ENCODE peak calls at places on chromosome 11, in eight cellular contexts. W, J, N, Q, X, F, D and L are unnamed samples.

GRCh38 chr11:117187799-117188481 is 9.4 kb downstream of the SIDT2 start:
- DNase-seq in W (no peak), J (no peak), N (no peak), Q (no peak), X (no peak), F (no peak), D (no peak), L (no peak)

GRCh38 chr11:123111465-123111864 is 49.5 kb upstream of the HSPA8 start:
- DNase-seq in W (peak; percentile 47), J (no peak), N (no peak), Q (peak; percentile 65), X (peak; percentile 41), F (peak; percentile 47), D (no peak), L (no peak)

GRCh38 chr11:198236-198806 is 5.4 kb downstream of the SCGB1C1 start:
- DNase-seq in W (no peak), J (peak; percentile 42), N (peak; percentile 11), Q (no peak), X (no peak), F (no peak), D (no peak), L (peak; percentile 40)

GRCh38 chr11:6548121-6548520 is 51.0 kb downstream of the DNHD1 start:
- DNase-seq in W (no peak), J (no peak), N (no peak), Q (no peak), X (no peak), F (no peak), D (no peak), L (no peak)

GRCh38 chr11:116993599-116993998 is 104.6 kb downstream of the SIK3 start:
- DNase-seq in W (no peak), J (no peak), N (no peak), Q (no peak), X (peak; percentile 34), F (no peak), D (no peak), L (no peak)

GRCh38 chr11:102313225-102313940 is 3.9 kb upstream of the BIRC3 start:
- DNase-seq in W (no peak), J (no peak), N (no peak), Q (no peak), X (peak; percentile 13), F (no peak), D (no peak), L (no peak)

GRCh38 chr11:128580612-128581011 is 6.7 kb downstream of the ETS1 start:
- DNase-seq in W (no peak), J (no peak), N (no peak), Q (no peak), X (peak; percentile 82), F (no peak), D (no peak), L (no peak)

GRCh38 chr11:117011541-117011908 is 86.7 kb downstream of the SIK3 start:
- DNase-seq in W (no peak), J (no peak), N (no peak), Q (no peak), X (no peak), F (no peak), D (no peak), L (no peak)

GRCh38 chr11:122199661-122200060 is 83.6 kb upstream of the BLID start:
- DNase-seq in W (no peak), J (no peak), N (no peak), Q (no peak), X (peak; percentile 86), F (no peak), D (no peak), L (no peak)

GRCh38 chr11:132886335-132886734 is 646.0 kb downstream of the OPCML start:
- DNase-seq in W (no peak), J (no peak), N (no peak), Q (peak; percentile 94), X (no peak), F (no peak), D (no peak), L (no peak)

GRCh38 chr11:3049430-3050243 is 7.6 kb downstream of the CARS1 start:
- DNase-seq in W (no peak), J (peak; percentile 73), N (peak; percentile 29), Q (peak; percentile 98), X (peak; percentile 78), F (peak; percentile 90), D (no peak), L (peak; percentile 81)

GRCh38 chr11:47234669-47235075 is 13.9 kb downstream of the ACP2 start:
- DNase-seq in W (no peak), J (peak; percentile 65), N (no peak), Q (peak; percentile 13), X (no peak), F (no peak), D (no peak), L (peak; percentile 54)

GRCh38 chr11:126662055-126662790 is 306.7 kb downstream of the ST3GAL4 start:
- DNase-seq in W (no peak), J (no peak), N (no peak), Q (no peak), X (no peak), F (no peak), D (no peak), L (no peak)

GRCh38 chr11:66267379-66268209 is 845 bp upstream of the RAB1B start:
- DNase-seq in W (peak; percentile 92), J (peak; percentile 94), N (peak; percentile 94), Q (peak; percentile 79), X (peak; percentile 91), F (peak; percentile 73), D (no peak), L (peak; percentile 94)

GRCh38 chr11:11635456-11635855 is 13.7 kb upstream of the GALNT18 start:
- DNase-seq in W (no peak), J (no peak), N (no peak), Q (no peak), X (no peak), F (no peak), D (no peak), L (no peak)

GRCh38 chr11:128227466-128227865 is 359.9 kb downstream of the ETS1 start:
- DNase-seq in W (no peak), J (no peak), N (no peak), Q (no peak), X (no peak), F (no peak), D (no peak), L (no peak)

DNA sequence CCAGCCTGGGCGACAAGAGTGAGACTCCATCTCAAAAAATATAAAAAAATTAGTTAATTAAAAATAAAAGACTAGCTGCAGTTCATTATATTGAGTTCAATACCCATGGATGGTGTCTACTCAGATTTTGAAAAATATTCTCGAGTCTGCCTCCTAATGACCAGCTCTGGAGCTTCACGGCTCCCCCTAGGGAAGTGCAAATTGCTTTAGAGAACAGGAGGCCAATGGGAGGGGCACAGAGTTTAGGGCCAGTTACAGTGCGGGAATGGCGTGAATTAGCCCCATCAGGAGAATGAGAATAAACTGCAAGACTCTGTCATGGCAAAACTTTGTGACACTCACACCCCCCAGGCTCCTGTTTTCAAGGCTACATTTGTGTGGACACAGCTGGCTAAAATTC is 4.6 kb downstream of the FGF4 start:
- DNase-seq in W (no peak), J (no peak), N (no peak), Q (no peak), X (no peak), F (no peak), D (no peak), L (no peak)
- TF ChIP-seq POLR2A in W (no peak), J (no peak), N (no peak), Q (no peak), X (no peak), F (no peak), D (no peak), L (no peak)

DNA sequence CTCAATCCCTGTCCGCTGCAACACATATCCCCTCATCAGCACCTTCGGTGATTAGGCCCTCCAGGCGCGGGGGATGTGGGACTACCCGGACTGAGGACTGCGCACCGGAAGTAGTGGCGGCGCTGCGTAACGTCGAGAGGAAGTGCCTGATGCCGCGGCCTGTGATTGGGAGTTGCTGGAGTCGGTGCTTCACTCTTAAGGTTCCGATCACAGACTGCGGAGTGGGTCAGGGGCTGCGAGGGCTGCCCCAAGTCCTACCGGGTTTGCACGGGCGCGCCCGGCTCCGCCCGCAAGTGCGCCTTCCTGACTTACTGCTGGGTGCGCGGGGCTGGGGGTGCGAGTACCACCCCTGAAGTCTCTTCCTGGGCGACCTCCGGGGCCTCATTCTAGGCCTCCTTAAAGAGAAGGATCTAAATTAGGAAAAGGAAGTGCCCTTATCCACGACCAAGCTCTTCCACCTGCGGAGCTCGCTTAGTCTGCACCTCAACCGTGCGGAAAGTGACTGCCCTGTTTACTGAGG is at the start of gene ALKBH3:
- DNase-seq in W (peak; percentile 93), J (peak; percentile 93), N (peak; percentile 96), Q (peak; percentile 95), X (peak; percentile 91), F (peak; percentile 70), D (no peak), L (peak; percentile 96)
- TF ChIP-seq POLR2A in W (peak; percentile 46), J (peak; percentile 53), N (no peak), Q (no peak), X (no peak), F (peak; percentile 53), D (no peak), L (no peak)

GRCh38 chr11:18720811-18721575 is 5.0 kb downstream of the IGSF22 start:
- DNase-seq in W (peak; percentile 65), J (peak; percentile 94), N (peak; percentile 84), Q (peak; percentile 43), X (peak; percentile 72), F (peak; percentile 76), D (no peak), L (peak; percentile 93)
- TF ChIP-seq POLR2A in W (no peak), J (no peak), N (no peak), Q (no peak), X (peak; percentile 34), F (peak; percentile 17), D (no peak), L (no peak)

GRCh38 chr11:60930394-60930793 is 6.1 kb downstream of the TMEM132A start:
- DNase-seq in W (no peak), J (no peak), N (no peak), Q (no peak), X (no peak), F (no peak), D (no peak), L (no peak)

GRCh38 chr11:60929774-60930173 is 5.5 kb downstream of the TMEM132A start:
- DNase-seq in W (no peak), J (no peak), N (no peak), Q (no peak), X (no peak), F (no peak), D (no peak), L (no peak)

GRCh38 chr11:60933416-60933815 is 9.2 kb downstream of the TMEM132A start:
- DNase-seq in W (no peak), J (no peak), N (no peak), Q (no peak), X (no peak), F (no peak), D (no peak), L (no peak)

GRCh38 chr11:60932605-60933346 is 8.5 kb downstream of the TMEM132A start:
- DNase-seq in W (no peak), J (no peak), N (no peak), Q (no peak), X (no peak), F (no peak), D (no peak), L (peak; percentile 72)

GRCh38 chr11:60931897-60932296 is 7.6 kb downstream of the TMEM132A start:
- DNase-seq in W (no peak), J (no peak), N (no peak), Q (no peak), X (no peak), F (no peak), D (no peak), L (peak; percentile 96)
- TF ChIP-seq POLR2A in W (no peak), J (no peak), N (no peak), Q (no peak), X (no peak), F (no peak), D (no peak), L (no peak)